ENCODE peak calls at places on chromosomes 16 and 17, in nine cellular contexts. Y is fibroblast of lung, A is H1, B is GM23338, J is IMR-90, I is neural progenitor cell, R is hepatocyte, L is HCT116, Z is endothelial cell of umbilical vein. M is an unnamed sample.

GRCh38 chr17:58204796-58205195 is 12.3 kb downstream of the EPX start:
- DNase-seq in J (no peak), Z (no peak), I (no peak), L (no peak), B (no peak), R (no peak), Y (peak), A (no peak), M (peak)

GRCh38 chr16:25786748-25787147 is 95.0 kb downstream of the HS3ST4 start:
- DNase-seq in R (no peak), J (no peak), I (no peak), B (no peak), L (no peak), Y (no peak), Z (no peak), A (no peak), M (no peak)

GRCh38 chr16:51968756-51969155 is 578.2 kb downstream of the TOX3 start:
- DNase-seq in Z (no peak), A (no peak), L (no peak), I (no peak), R (no peak), J (peak), Y (no peak), B (no peak), M (no peak)

GRCh38 chr17:48444531-48445247 is 14.7 kb upstream of the SKAP1 start:
- DNase-seq in J (no peak), A (no peak), Y (no peak), Z (no peak), B (peak), R (no peak), I (no peak), L (no peak), M (no peak)

GRCh38 chr16:69166221-69166833 is 20.6 kb upstream of the SNTB2 start:
- DNase-seq in I (no peak), B (no peak), Z (peak), L (no peak), A (no peak), Y (peak), R (no peak), J (peak), M (no peak)

GRCh38 chr17:17479209-17479608 is 2.4 kb downstream of the MED9 start:
- DNase-seq in Z (no peak), B (no peak), L (no peak), Y (no peak), I (no peak), R (no peak), A (no peak), J (no peak), M (no peak)

GRCh38 chr16:79278506-79278905 is 322.0 kb downstream of the MAF start:
- DNase-seq in I (no peak), Z (no peak), Y (no peak), L (no peak), R (no peak), B (no peak), A (no peak), J (no peak), M (no peak)

GRCh38 chr17:82424001-82424862 is 5.8 kb upstream of the OGFOD3 start:
- DNase-seq in A (peak), B (peak), I (peak), J (peak), L (peak), Y (peak), Z (no peak), R (no peak), M (peak)

GRCh38 chr17:74205274-74205673 is 1.8 kb downstream of the RPL38 start:
- DNase-seq in J (no peak), A (no peak), Y (no peak), I (no peak), L (no peak), Z (no peak), R (no peak), B (no peak), M (no peak)

GRCh38 chr17:382644-383533 is 30.3 kb upstream of the RPH3AL start:
- DNase-seq in B (peak), Y (peak), A (peak), J (peak), I (peak), Z (no peak), R (peak), L (no peak), M (peak)

GRCh38 chr17:81008140-81008539 is 16.5 kb downstream of the CHMP6 start:
- DNase-seq in R (no peak), Z (no peak), I (no peak), B (no peak), Y (no peak), L (no peak), J (no peak), A (no peak), M (no peak)

GRCh38 chr16:27611340-27611739 is 61.4 kb downstream of the KATNIP start:
- DNase-seq in Y (no peak), L (no peak), Z (no peak), I (no peak), R (no peak), B (no peak), J (no peak), A (no peak), M (no peak)

GRCh38 chr16:53518550-53519416 is 15.8 kb upstream of the AKTIP start:
- DNase-seq in A (no peak), B (no peak), J (peak), L (no peak), Y (peak), R (no peak), I (no peak), Z (peak), M (no peak)

GRCh38 chr16:55728797-55729196 is 73.0 kb downstream of the SLC6A2 start:
- DNase-seq in A (no peak), J (no peak), R (no peak), I (no peak), Z (no peak), B (no peak), L (no peak), Y (no peak), M (no peak)

GRCh38 chr16:50067290-50067853 is 1.6 kb downstream of the HEATR3 start:
- DNase-seq in Y (peak), B (peak), A (peak), L (peak), J (peak), R (peak), I (peak), Z (peak), M (no peak)

GRCh38 chr16:24775455-24775854 is 46.0 kb downstream of the TNRC6A start:
- DNase-seq in Z (no peak), A (no peak), L (no peak), J (peak), B (no peak), Y (no peak), I (no peak), R (no peak), M (no peak)
- TF ChIP-seq CTCF in Z (no peak), A (no peak), L (no peak), J (no peak), B (no peak), Y (no peak), I (no peak), R (no peak), M (no peak)

GRCh38 chr16:73563709-73564108 is 515.8 kb upstream of the ZFHX3 start:
- DNase-seq in I (no peak), J (no peak), Z (no peak), A (no peak), L (no peak), B (no peak), R (no peak), Y (no peak), M (no peak)

GRCh38 chr16:73560497-73560896 is 512.6 kb upstream of the ZFHX3 start:
- DNase-seq in R (no peak), J (no peak), Y (no peak), A (no peak), B (no peak), I (no peak), L (no peak), Z (no peak), M (no peak)

GRCh38 chr16:73558219-73558618 is 510.3 kb upstream of the ZFHX3 start:
- DNase-seq in A (no peak), R (no peak), Z (no peak), Y (no peak), L (no peak), I (no peak), J (no peak), B (no peak), M (no peak)
- H2AFZ ChIP-seq in A (no peak), R (no peak), Z (no peak), Y (no peak), L (no peak), I (no peak), J (no peak), B (no peak), M (no peak)

DNA sequence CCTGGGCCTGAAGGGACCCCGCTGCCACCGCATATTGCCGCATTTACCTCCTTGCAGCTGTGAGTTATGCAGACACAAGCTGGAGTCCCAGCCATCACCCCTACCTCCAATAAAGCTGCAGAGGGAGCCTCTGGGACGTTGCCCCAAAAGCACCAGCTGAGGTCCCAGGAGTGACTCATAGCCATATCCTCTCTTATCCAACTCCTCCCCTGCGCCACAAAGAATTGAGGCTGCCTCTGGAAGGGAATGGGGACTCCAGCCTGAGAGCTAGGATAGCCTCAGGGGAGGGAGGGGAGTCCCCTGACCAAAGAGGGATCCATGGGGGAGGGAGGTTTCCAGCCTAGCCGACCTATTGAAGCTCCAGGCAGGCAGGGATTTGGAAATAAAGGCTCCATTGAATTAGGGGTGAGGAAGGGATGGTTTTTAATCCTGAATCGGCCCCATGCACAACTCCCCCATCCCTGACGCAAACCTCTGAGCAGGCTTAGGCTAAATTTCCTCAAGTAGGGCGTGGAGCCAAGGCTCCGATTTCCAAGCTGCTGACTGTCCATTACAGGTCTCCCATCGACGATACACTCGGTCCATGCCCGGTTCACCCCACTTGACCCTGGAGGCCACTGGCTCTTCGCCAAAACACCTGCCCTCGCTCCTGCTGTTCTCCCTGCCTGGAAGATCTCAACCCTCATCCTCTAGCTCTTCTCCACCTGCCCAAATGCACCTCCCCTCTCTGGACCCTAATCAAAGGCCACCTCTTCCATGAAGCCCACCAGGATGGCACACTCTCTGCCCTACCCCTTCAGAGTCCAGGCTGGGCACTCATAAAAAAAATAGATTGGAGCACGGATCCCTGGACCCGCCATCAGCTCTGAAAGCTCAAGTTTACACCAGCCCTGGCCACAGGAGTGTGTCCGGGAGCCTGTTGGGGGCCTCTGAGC is 27.5 kb downstream of the PIMREG start:
- DNase-seq in R (no peak), L (no peak), B (peak), J (peak), Y (peak), Z (peak), A (no peak), I (peak), M (no peak)
- TF ChIP-seq CTCF in R (no peak), L (no peak), B (no peak), J (peak), Y (peak), Z (no peak), A (no peak), I (no peak), M (peak)

GRCh38 chr17:7856081-7856791 is 1.1 kb downstream of the NAA38 start:
- DNase-seq in Y (peak), R (peak), Z (peak), A (peak), J (no peak), B (no peak), I (peak), L (no peak), M (peak)
- H2AFZ ChIP-seq in Y (no peak), R (no peak), Z (no peak), A (peak), J (peak), B (peak), I (no peak), L (no peak), M (no peak)

GRCh38 chr16:85452364-85453178 is 160.6 kb upstream of the GSE1 start:
- DNase-seq in R (no peak), A (no peak), Y (no peak), Z (no peak), L (no peak), I (no peak), B (no peak), J (no peak), M (no peak)
- TF ChIP-seq CTCF in R (no peak), A (peak), Y (no peak), Z (no peak), L (no peak), I (peak), B (peak), J (no peak), M (peak)

M was measured in H9.